ENCODE peak calls at places on chromosome 16, in four cellular contexts. Z is K562, S is A549, P is HepG2. Y is an unnamed sample.

GRCh38 chr16:22071352-22071923 is 20.9 kb upstream of the VWA3A start:
- DNase-seq in S (no peak), Z (no peak), P (no peak), Y (no peak)

GRCh38 chr16:49411121-49411970 is 37.7 kb downstream of the C16orf78 start:
- DNase-seq in Z (no peak), S (no peak), P (no peak), Y (no peak)

GRCh38 chr16:29995330-29995910 is at the start of gene HIRIP3:
- DNase-seq in P (peak), S (peak), Z (peak), Y (no peak)

GRCh38 chr16:10511829-10512228 is 68.6 kb downstream of the EMP2 start:
- DNase-seq in Z (no peak), P (no peak), S (no peak), Y (no peak)

GRCh38 chr16:70453891-70454220 is 539 bp upstream of the FCSK start:
- DNase-seq in Z (no peak), P (no peak), S (no peak), Y (no peak)

GRCh38 chr16:4057439-4057877 is 58.8 kb downstream of the ADCY9 start:
- DNase-seq in S (no peak), Z (no peak), P (no peak), Y (no peak)

GRCh38 chr16:3495166-3495565 is at the start of gene C16orf90:
- DNase-seq in P (no peak), S (no peak), Z (no peak), Y (no peak)

GRCh38 chr16:24906199-24906808 is 60.5 kb downstream of the SLC5A11 start:
- DNase-seq in P (peak), S (peak), Z (no peak), Y (no peak)

GRCh38 chr16:2090819-2091721 is 43.3 kb downstream of the TSC2 start:
- DNase-seq in S (peak), Z (peak), P (no peak), Y (peak)

GRCh38 chr16:65406076-65406475 is 284.2 kb upstream of the CDH11 start:
- DNase-seq in P (no peak), S (no peak), Z (no peak), Y (no peak)

GRCh38 chr16:48583075-48584065 is 26.6 kb downstream of the N4BP1 start:
- DNase-seq in S (no peak), Z (no peak), P (no peak), Y (no peak)

GRCh38 chr16:14050297-14051027 is 20.7 kb upstream of the MRTFB start:
- DNase-seq in P (no peak), S (peak), Z (no peak), Y (peak)

GRCh38 chr16:63618896-63619295 is 1503.0 kb downstream of the CDH11 start:
- DNase-seq in P (no peak), Z (no peak), S (no peak), Y (no peak)

GRCh38 chr16:51392651-51393187 is 241.6 kb upstream of the SALL1 start:
- DNase-seq in S (no peak), P (no peak), Z (no peak), Y (no peak)

GRCh38 chr16:15689290-15689689 is 39.2 kb downstream of the NDE1 start:
- DNase-seq in P (no peak), S (no peak), Z (no peak), Y (no peak)

GRCh38 chr16:14608604-14609003 is 21.5 kb downstream of the PARN start:
- DNase-seq in S (no peak), P (peak), Z (no peak), Y (no peak)

GRCh38 chr16:2042666-2043295 is 4.9 kb downstream of the NTHL1 start:
- DNase-seq in Z (peak), P (no peak), S (peak), Y (no peak)

GRCh38 chr16:4607841-4608703 is 6.6 kb downstream of the UBALD1 start:
- DNase-seq in Z (no peak), P (no peak), S (no peak), Y (no peak)

GRCh38 chr16:86752582-86753175 is 174.3 kb downstream of the FOXL1 start:
- DNase-seq in Z (no peak), P (no peak), S (no peak), Y (no peak)

DNA sequence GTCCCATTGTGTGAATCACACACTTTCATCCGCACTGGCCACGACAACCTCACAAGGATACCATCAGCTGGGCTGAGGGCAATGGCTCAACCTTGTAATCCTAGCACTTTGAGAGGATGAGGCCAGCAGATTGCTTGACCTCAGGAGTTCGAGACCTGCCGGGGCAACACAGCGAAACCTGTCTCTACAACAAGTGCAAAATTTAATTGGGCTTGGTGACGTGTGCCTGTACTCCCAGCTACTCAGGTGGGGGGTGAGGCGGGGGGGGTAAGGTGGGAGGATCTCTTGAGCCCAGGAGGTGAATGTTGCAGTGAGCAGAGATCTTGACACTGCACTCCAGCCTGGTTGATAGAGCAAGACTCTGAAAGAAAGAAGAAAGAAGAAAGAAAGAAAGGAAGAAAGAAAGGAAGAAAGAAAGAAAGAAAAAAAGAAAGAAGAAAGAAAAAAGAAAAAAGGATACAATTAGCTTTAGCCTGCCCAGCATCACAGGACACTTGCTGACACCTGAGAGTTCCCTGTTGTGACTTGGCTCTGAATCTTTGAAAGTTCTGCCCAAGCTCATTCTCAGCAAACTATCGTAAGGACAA is 5.2 kb upstream of the MT1E start:
- DNase-seq in S (no peak), P (no peak), Z (no peak), Y (no peak)
- TF ChIP-seq RNF2 in S (no peak), P (no peak), Z (no peak), Y (no peak)

GRCh38 chr16:82801361-82801760 is 174.6 kb downstream of the CDH13 start:
- DNase-seq in Z (no peak), S (no peak), P (no peak), Y (no peak)
- TF ChIP-seq RFX5 in Z (no peak), S (no peak), P (no peak), Y (no peak)

GRCh38 chr16:76777721-76778120 is 413.3 kb upstream of the MON1B start:
- DNase-seq in P (no peak), Z (no peak), S (no peak), Y (no peak)
- TF ChIP-seq RNF2 in P (no peak), Z (no peak), S (no peak), Y (no peak)

DNA sequence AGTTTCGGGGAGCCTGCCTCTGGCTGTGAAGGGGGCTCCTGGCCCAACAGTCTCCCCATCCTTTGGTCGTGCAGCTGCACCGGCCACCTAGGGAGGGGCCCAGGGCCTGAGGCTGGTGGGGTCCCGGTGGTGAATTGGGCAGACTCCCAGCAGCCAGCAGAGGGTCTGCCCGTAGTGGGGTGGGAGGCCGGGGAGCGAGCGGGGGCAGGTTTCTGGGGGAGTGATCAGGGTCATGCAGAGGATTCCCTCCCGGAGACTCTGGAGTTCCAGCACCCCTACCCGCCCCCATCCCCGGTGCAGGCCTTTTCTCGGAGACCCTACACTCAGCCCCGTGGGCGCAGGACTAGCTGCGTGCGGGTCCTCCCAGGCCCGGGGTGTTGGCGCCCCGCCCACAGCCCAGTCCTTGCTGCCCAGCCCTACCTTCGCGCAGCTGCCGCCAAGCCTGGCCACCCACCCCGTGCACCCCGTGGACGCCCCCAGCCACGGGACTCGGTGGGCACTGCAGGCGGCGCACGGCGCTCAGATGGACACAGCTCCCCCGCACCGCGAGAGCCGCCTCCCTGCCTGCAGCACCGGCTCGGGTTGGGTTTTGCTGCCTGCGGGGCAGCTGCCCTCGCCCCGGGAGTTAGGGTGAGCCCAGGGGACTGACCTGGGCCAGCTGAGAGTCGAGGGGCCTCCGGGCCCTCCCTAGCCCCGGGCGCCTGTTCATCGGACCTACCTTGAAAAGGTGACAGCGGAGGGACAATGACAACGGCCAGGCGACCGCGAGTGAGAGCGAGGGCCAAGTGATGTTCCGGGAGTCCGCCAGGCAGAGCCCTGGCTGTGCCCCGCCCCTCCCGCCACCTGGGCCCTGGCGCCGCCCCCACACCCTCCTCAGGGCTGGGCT is at the start of gene GNG13:
- DNase-seq in Z (peak), P (no peak), S (no peak), Y (no peak)
- TF ChIP-seq RFX5 in Z (no peak), P (no peak), S (no peak), Y (no peak)

GRCh38 chr16:12609937-12610699 is 193.6 kb downstream of the CPPED1 start:
- DNase-seq in S (no peak), Z (no peak), P (peak), Y (no peak)

GRCh38 chr16:12612598-12613101 is 191.0 kb downstream of the CPPED1 start:
- DNase-seq in S (peak), P (peak), Z (peak), Y (no peak)

GRCh38 chr16:12611916-12612597 is 191.6 kb downstream of the CPPED1 start:
- DNase-seq in P (no peak), S (no peak), Z (no peak), Y (no peak)

GRCh38 chr16:12613131-12613991 is 190.3 kb downstream of the CPPED1 start:
- DNase-seq in P (peak), S (peak), Z (peak), Y (peak)

GRCh38 chr16:12611006-12611477 is 192.6 kb downstream of the CPPED1 start:
- DNase-seq in S (peak), P (no peak), Z (no peak), Y (no peak)
- TF ChIP-seq RNF2 in S (no peak), P (no peak), Z (no peak), Y (no peak)

DNA sequence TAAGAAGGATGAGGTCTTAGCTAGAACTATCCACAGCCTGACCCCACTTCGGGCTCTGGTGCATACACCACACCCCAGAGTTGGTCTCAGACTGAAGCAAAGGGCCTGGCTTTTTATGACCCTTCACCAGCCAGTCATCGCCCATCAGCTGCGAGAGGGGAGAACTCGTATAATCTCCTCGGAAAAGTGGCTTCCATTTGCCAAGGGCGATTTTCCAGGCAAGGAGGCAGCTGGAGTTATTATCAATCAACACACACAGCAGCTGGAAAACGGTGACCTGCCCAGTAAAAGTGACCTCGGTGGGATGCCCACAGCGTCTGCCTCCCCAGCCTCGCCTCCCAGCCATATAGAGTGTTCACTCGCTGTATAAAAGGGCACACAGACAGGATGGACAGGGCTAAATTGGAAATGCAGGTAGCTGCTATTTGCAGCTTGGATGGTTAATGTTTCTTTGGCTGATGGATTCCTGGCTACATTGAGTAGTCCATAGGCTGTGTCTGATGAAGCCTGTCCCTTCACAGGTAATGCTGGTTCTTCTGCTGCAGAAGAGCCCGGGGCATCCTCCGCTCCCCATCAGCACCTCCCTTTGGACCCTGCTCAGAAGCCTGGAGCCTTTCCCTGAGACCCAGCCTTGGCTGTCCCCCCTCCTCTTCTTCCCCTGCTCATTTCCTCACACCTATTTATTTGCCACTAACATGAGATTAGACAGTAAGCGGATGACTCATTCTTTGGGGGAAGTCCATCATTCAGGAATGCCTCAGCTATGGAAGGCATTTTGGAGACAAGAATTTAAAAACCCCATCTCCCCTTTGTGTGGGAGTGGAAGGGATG is 45.7 kb downstream of the TMEM186 start:
- DNase-seq in S (peak), Z (no peak), P (peak), Y (no peak)
- TF ChIP-seq RFX5 in S (no peak), Z (no peak), P (no peak), Y (no peak)

GRCh38 chr16:68400924-68401460 is 47.3 kb downstream of the SMPD3 start:
- DNase-seq in Z (no peak), P (no peak), S (no peak), Y (no peak)

GRCh38 chr16:68399456-68399855 is 48.9 kb downstream of the SMPD3 start:
- DNase-seq in S (no peak), Z (no peak), P (no peak), Y (no peak)

GRCh38 chr16:68402748-68403040 is 45.6 kb downstream of the SMPD3 start:
- DNase-seq in P (no peak), Z (no peak), S (no peak), Y (no peak)

GRCh38 chr16:68401871-68402747 is 46.2 kb downstream of the SMPD3 start:
- DNase-seq in Z (no peak), S (no peak), P (no peak), Y (no peak)

GRCh38 chr16:68400083-68400923 is 48.0 kb downstream of the SMPD3 start:
- DNase-seq in P (no peak), Z (no peak), S (no peak), Y (no peak)
- TF ChIP-seq RNF2 in P (no peak), Z (no peak), S (no peak), Y (no peak)

GRCh38 chr16:57801856-57802634 is at the start of gene KIFC3:
- DNase-seq in S (peak), P (peak), Z (peak), Y (no peak)

GRCh38 chr16:57805176-57805575 is 2.9 kb upstream of the KIFC3 start:
- DNase-seq in P (peak), Z (no peak), S (peak), Y (no peak)

GRCh38 chr16:57802635-57803412 is 533 bp upstream of the KIFC3 start:
- DNase-seq in S (peak), P (peak), Z (peak), Y (peak)

GRCh38 chr16:57804111-57804837 is 2.0 kb upstream of the KIFC3 start:
- DNase-seq in S (no peak), P (no peak), Z (no peak), Y (no peak)

DNA sequence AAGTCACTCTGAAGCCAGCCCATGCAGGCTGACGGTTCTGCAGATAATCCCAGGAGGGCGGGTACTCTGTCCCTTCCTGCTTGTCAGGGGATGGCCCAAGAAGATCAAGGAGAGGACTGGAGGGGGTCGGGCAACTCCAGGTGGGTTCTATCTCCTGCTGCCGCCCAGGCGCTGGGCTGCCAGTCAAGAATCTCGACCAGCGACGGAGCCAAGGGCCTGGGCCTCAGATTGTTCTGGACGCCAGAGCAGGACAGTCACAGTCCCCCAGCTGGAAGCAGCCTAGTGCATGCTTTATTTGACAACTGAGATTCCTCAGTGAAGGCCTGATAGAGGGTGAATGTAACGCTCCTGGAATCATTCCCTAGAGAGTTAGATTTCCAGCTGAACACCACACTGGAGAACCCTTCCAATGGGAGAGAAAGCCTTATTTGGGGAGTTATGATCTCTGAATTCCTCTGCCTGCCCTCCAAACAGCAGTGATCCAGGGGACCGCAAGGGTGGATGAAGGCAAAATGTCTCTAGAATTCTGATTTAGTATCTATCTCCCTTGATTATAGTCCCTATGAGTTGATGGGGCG is 1.2 kb upstream of the KIFC3 start:
- DNase-seq in Z (peak), P (no peak), S (no peak), Y (no peak)
- TF ChIP-seq RFX5 in Z (no peak), P (no peak), S (no peak), Y (no peak)

DNA sequence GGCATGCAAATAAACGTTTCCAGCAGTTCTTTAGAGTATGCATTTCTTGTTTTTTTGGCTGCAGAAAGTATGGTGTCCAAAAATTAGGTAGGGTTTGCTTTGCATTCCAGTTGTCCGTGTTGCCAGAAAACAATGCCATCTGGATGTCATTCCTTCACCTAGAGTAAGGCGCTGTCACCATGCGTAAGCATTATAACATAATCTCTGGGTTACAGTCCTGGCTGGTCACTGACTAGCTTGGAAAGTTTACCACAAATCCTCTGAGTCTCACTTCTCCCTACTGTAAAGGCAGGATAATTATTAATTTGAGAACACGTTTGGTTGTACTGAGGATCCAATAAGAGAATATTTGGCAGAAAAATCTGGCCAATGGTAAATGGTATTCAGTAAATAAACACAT is 457.7 kb downstream of the XYLT1 start:
- DNase-seq in Z (peak), S (no peak), P (no peak), Y (no peak)
- TF ChIP-seq RNF2 in Z (no peak), S (no peak), P (no peak), Y (no peak)

Y was measured in H1.